ENCODE peak calls at places on chromosome 11, in four cellular contexts. L is upper lobe of right lung, I is AG09309, B is fibroblast of mammary gland. U is an unnamed sample.

GRCh38 chr11:120432056-120433018 is 79.2 kb upstream of the GRIK4 start:
- DNase-seq in L (no peak), I (peak; percentile 99), B (peak; percentile 99), U (peak; percentile 98)

GRCh38 chr11:84089072-84090057 is 803.2 kb upstream of the CCDC90B start:
- DNase-seq in L (no peak), I (no peak), B (no peak), U (no peak)

GRCh38 chr11:129489254-129489653 is 113.6 kb downstream of the BARX2 start:
- DNase-seq in L (no peak), I (no peak), B (no peak), U (no peak)

GRCh38 chr11:35584321-35584720 is 33.9 kb upstream of the FJX1 start:
- DNase-seq in L (no peak), I (peak; percentile 45), B (peak; percentile 92), U (no peak)

GRCh38 chr11:71341596-71341995 is 89.2 kb upstream of the SHANK2 start:
- DNase-seq in L (peak; percentile 49), I (no peak), B (no peak), U (no peak)

GRCh38 chr11:110891411-110891810 is 179.2 kb upstream of the ARHGAP20 start:
- DNase-seq in L (no peak), I (peak; percentile 17), B (peak; percentile 86), U (no peak)

GRCh38 chr11:118401880-118402590 is 629 bp downstream of the ATP5MG start:
- DNase-seq in L (no peak), I (peak; percentile 88), B (peak; percentile 82), U (peak; percentile 67)

GRCh38 chr11:57241311-57241972 is 4.4 kb upstream of the APLNR start:
- DNase-seq in L (no peak), I (no peak), B (no peak), U (no peak)

GRCh38 chr11:69012092-69013008 is 696 bp downstream of the MRGPRF start:
- DNase-seq in L (no peak), I (no peak), B (peak; percentile 56), U (no peak)

GRCh38 chr11:60370811-60371297 is 7.5 kb upstream of the MS4A7 start:
- DNase-seq in L (no peak), I (no peak), B (no peak), U (no peak)

GRCh38 chr11:17630936-17631335 is 83.9 kb downstream of the OTOG start:
- DNase-seq in L (no peak), I (no peak), B (no peak), U (no peak)

GRCh38 chr11:16182553-16182952 is 173.8 kb downstream of the SOX6 start:
- DNase-seq in L (no peak), I (no peak), B (no peak), U (no peak)

GRCh38 chr11:132158696-132159095 is 788.3 kb downstream of the NTM start:
- DNase-seq in L (no peak), I (no peak), B (peak; percentile 3), U (no peak)

GRCh38 chr11:115939726-115940421 is 435.7 kb upstream of the CADM1 start:
- DNase-seq in L (no peak), I (no peak), B (no peak), U (no peak)

GRCh38 chr11:94897330-94897768 is 76.0 kb downstream of the CWC15 start:
- DNase-seq in L (no peak), I (no peak), B (peak; percentile 62), U (no peak)

GRCh38 chr11:96055706-96056387 is 131.9 kb upstream of the MTMR2 start:
- DNase-seq in L (no peak), I (no peak), B (peak; percentile 72), U (no peak)

GRCh38 chr11:79264284-79264683 is 176.5 kb downstream of the TENM4 start:
- DNase-seq in L (no peak), I (no peak), B (no peak), U (no peak)

GRCh38 chr11:128862913-128863660 is 4.0 kb downstream of the KCNJ1 start:
- DNase-seq in L (no peak), I (peak; percentile 43), B (peak; percentile 55), U (peak; percentile 34)

GRCh38 chr11:76742912-76743311 is 40.2 kb upstream of the TSKU start:
- DNase-seq in L (no peak), I (peak; percentile 37), B (peak; percentile 75), U (no peak)

GRCh38 chr11:96037267-96037990 is 113.5 kb upstream of the MTMR2 start:
- DNase-seq in L (no peak), I (no peak), B (peak; percentile 44), U (no peak)

GRCh38 chr11:112655386-112655785 is 305.8 kb upstream of the NCAM1 start:
- DNase-seq in L (no peak), I (peak; percentile 86), B (peak; percentile 88), U (no peak)

GRCh38 chr11:28009383-28009782 is 98.6 kb downstream of the KIF18A start:
- DNase-seq in L (no peak), I (peak; percentile 34), B (peak; percentile 83), U (peak; percentile 23)

GRCh38 chr11:29934115-29934638 is 82.7 kb downstream of the KCNA4 start:
- DNase-seq in L (no peak), I (no peak), B (no peak), U (no peak)

GRCh38 chr11:89235976-89236375 is 58.3 kb downstream of the TYR start:
- DNase-seq in L (no peak), I (no peak), B (no peak), U (no peak)

GRCh38 chr11:75520688-75521087 is 5.1 kb downstream of the GDPD5 start:
- DNase-seq in L (no peak), I (no peak), B (no peak), U (no peak)

GRCh38 chr11:35163707-35164496 is 24.9 kb downstream of the CD44 start:
- DNase-seq in L (no peak), I (no peak), B (no peak), U (no peak)

DNA sequence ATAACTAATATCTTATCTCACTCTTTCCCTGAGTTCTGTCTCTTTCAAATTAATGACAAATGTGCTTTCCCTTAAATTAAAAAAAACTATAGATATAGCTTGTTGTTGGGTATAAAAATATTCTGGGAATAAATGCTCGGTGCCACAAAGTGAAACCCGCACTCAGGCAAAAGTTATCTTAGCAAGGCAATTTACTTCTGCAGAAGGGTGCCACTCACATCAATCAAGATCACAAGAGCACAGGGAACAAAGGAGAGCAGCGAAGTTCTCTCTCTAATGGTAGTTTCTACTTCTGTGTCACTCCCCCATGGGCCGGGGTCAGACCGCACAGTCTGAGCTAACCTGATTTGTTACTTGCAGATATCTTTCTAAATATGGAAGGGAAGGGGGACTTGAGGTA is 4.7 kb upstream of the OR52N2 start:
- DNase-seq in L (no peak), I (no peak), B (no peak), U (no peak)
- H3K4me3 ChIP-seq in L (no peak overlapping the region), I (no peak overlapping the region), B (no peak overlapping the region), U (no peak overlapping the region)

GRCh38 chr11:8067929-8068575 is 13.0 kb upstream of the TUB start:
- DNase-seq in L (no peak), I (no peak), B (no peak), U (no peak)

GRCh38 chr11:8071616-8072581 is 9.1 kb upstream of the TUB start:
- DNase-seq in L (peak; percentile 47), I (no peak), B (no peak), U (no peak)

GRCh38 chr11:8068605-8069221 is 12.3 kb upstream of the TUB start:
- DNase-seq in L (no peak), I (no peak), B (peak; percentile 91), U (peak; percentile 33)

GRCh38 chr11:8069771-8070170 is 11.2 kb upstream of the TUB start:
- DNase-seq in L (no peak), I (no peak), B (no peak), U (no peak)

GRCh38 chr11:8070417-8071101 is 10.5 kb upstream of the TUB start:
- DNase-seq in L (no peak), I (no peak), B (peak; percentile 69), U (no peak)
- TF ChIP-seq CTCF in L (peak; percentile 31), I (peak; percentile 43), B (peak; percentile 51), U (peak; percentile 23)

DNA sequence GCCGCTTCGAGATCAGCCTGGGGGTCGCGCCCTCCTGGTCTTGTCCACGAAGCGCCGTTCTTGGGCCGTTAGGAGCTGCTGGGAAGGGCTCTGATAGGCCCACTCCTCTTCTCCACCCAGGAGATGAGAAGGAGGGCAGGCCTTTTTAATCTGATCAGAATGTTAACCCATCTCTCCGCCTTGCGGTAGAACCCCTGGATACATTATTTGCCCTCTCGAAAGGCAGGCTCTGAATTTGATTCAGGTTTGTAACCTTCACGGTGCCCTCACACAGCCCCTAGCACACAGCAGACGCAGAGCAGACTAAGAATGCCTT is at the start of gene CCDC83:
- DNase-seq in L (no peak), I (no peak), B (no peak), U (no peak)
- H3K4me3 ChIP-seq in L (peak within 1 kb of the TSS; percentile 72), I (peak within 1 kb of the TSS; percentile 73), B (peak within 1 kb of the TSS; percentile 58), U (peak within 1 kb of the TSS; percentile 70)

DNA sequence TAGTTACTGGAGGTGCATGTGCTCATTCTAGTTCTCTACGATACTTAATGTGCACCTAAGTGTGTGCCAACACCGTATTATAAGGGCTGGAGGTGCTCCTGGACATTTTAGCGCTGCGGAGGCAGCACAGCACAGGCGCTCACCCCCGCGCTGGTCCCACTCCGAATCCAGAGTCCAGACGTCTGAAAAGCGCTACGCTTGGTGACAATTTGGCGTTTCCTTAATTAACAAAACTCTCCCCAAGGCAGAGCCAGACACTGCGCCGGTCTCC is 1.3 kb downstream of the WT1 start:
- DNase-seq in L (no peak), I (no peak), B (no peak), U (no peak)
- TF ChIP-seq CTCF in L (no peak), I (no peak), B (no peak), U (no peak)

GRCh38 chr11:92104349-92104748 is 120.3 kb upstream of the FAT3 start:
- DNase-seq in L (no peak), I (no peak), B (no peak), U (no peak)

GRCh38 chr11:92107331-92107730 is 117.3 kb upstream of the FAT3 start:
- DNase-seq in L (no peak), I (no peak), B (no peak), U (no peak)

GRCh38 chr11:92111291-92111690 is 113.3 kb upstream of the FAT3 start:
- DNase-seq in L (no peak), I (no peak), B (no peak), U (no peak)

GRCh38 chr11:92109476-92109875 is 115.1 kb upstream of the FAT3 start:
- DNase-seq in L (no peak), I (no peak), B (no peak), U (no peak)
- H3K4me3 ChIP-seq in L (no peak overlapping the region), I (no peak overlapping the region), B (no peak overlapping the region), U (no peak overlapping the region)

GRCh38 chr11:64048042-64048854 is 12.5 kb downstream of the FLRT1 start:
- DNase-seq in L (no peak), I (no peak), B (no peak), U (no peak)
- TF ChIP-seq CTCF in L (no peak), I (no peak), B (no peak), U (no peak)

GRCh38 chr11:73221996-73222395 is 3.9 kb downstream of the P2RY2 start:
- DNase-seq in L (peak; percentile 17), I (no peak), B (no peak), U (no peak)

GRCh38 chr11:73225001-73225686 is 7.1 kb downstream of the P2RY2 start:
- DNase-seq in L (peak; percentile 63), I (no peak), B (no peak), U (no peak)

GRCh38 chr11:73226297-73227006 is 8.4 kb downstream of the P2RY2 start:
- DNase-seq in L (peak; percentile 54), I (no peak), B (no peak), U (no peak)

GRCh38 chr11:73225851-73226250 is 7.8 kb downstream of the P2RY2 start:
- DNase-seq in L (peak; percentile 31), I (no peak), B (no peak), U (no peak)

GRCh38 chr11:73223998-73224730 is 6.1 kb downstream of the P2RY2 start:
- DNase-seq in L (peak; percentile 54), I (no peak), B (no peak), U (no peak)
- H3K4me3 ChIP-seq in L (no peak overlapping the region), I (no peak overlapping the region), B (no peak overlapping the region), U (no peak overlapping the region)